ENCODE peak calls at places on chromosomes 13 and 19, in four cellular contexts. One of them, this sample, is unnamed.

GRCh38 chr13:33953203-33953602 is 135.3 kb downstream of the RFC3 start:
- DNase-seq in A172: peak
- DNase-seq in stimulated activated CD4-positive, alpha-beta T cell treated with anti-CD3 and anti-CD28 coated beads, Interleukin-1b, Interleukin-23, amount 100 ng/mL, for 48 hours: no peak
- DNase-seq in anterior cingulate cortex: no peak
- DNase-seq in this sample: no peak

GRCh38 chr19:43504426-43505185 is at the start of gene PHLDB3:
- DNase-seq in stimulated activated CD4-positive, alpha-beta T cell treated with anti-CD3 and anti-CD28 coated beads, Interleukin-1b, Interleukin-23, amount 100 ng/mL, for 48 hours: peak
- DNase-seq in anterior cingulate cortex: no peak
- DNase-seq in A172: peak
- DNase-seq in this sample: peak

GRCh38 chr13:32316030-32316344 is 679 bp downstream of the BRCA2 start:
- DNase-seq in A172: peak
- DNase-seq in stimulated activated CD4-positive, alpha-beta T cell treated with anti-CD3 and anti-CD28 coated beads, Interleukin-1b, Interleukin-23, amount 100 ng/mL, for 48 hours: no peak
- DNase-seq in anterior cingulate cortex: no peak
- DNase-seq in this sample: no peak

GRCh38 chr13:110676511-110677204 is 29.3 kb downstream of the CARS2 start:
- DNase-seq in anterior cingulate cortex: no peak
- DNase-seq in stimulated activated CD4-positive, alpha-beta T cell treated with anti-CD3 and anti-CD28 coated beads, Interleukin-1b, Interleukin-23, amount 100 ng/mL, for 48 hours: no peak
- DNase-seq in A172: no peak
- DNase-seq in this sample: peak

GRCh38 chr19:41218615-41219507 is at the start of gene AXL:
- DNase-seq in A172: peak
- DNase-seq in stimulated activated CD4-positive, alpha-beta T cell treated with anti-CD3 and anti-CD28 coated beads, Interleukin-1b, Interleukin-23, amount 100 ng/mL, for 48 hours: no peak
- DNase-seq in anterior cingulate cortex: peak
- DNase-seq in this sample: no peak

GRCh38 chr19:36577271-36577996 is 4.3 kb upstream of the ZNF529 start:
- DNase-seq in stimulated activated CD4-positive, alpha-beta T cell treated with anti-CD3 and anti-CD28 coated beads, Interleukin-1b, Interleukin-23, amount 100 ng/mL, for 48 hours: no peak
- DNase-seq in A172: no peak
- DNase-seq in anterior cingulate cortex: no peak
- DNase-seq in this sample: no peak

GRCh38 chr19:23409392-23410048 is 14.2 kb upstream of the ZNF91 start:
- DNase-seq in A172: no peak
- DNase-seq in anterior cingulate cortex: no peak
- DNase-seq in stimulated activated CD4-positive, alpha-beta T cell treated with anti-CD3 and anti-CD28 coated beads, Interleukin-1b, Interleukin-23, amount 100 ng/mL, for 48 hours: no peak
- DNase-seq in this sample: no peak

GRCh38 chr13:67416047-67416925 is 186.2 kb upstream of the PCDH9 start:
- DNase-seq in A172: peak
- DNase-seq in stimulated activated CD4-positive, alpha-beta T cell treated with anti-CD3 and anti-CD28 coated beads, Interleukin-1b, Interleukin-23, amount 100 ng/mL, for 48 hours: no peak
- DNase-seq in anterior cingulate cortex: no peak
- DNase-seq in this sample: no peak

GRCh38 chr19:13842294-13843103 is 34.4 kb upstream of the NANOS3 start:
- DNase-seq in stimulated activated CD4-positive, alpha-beta T cell treated with anti-CD3 and anti-CD28 coated beads, Interleukin-1b, Interleukin-23, amount 100 ng/mL, for 48 hours: peak
- DNase-seq in anterior cingulate cortex: peak
- DNase-seq in A172: peak
- DNase-seq in this sample: peak

GRCh38 chr19:33374406-33374703 is 846 bp downstream of the CEBPG start:
- DNase-seq in A172: no peak
- DNase-seq in anterior cingulate cortex: no peak
- DNase-seq in stimulated activated CD4-positive, alpha-beta T cell treated with anti-CD3 and anti-CD28 coated beads, Interleukin-1b, Interleukin-23, amount 100 ng/mL, for 48 hours: no peak
- DNase-seq in this sample: peak

GRCh38 chr13:102856603-102857002 is 10.8 kb downstream of the ERCC5 start:
- DNase-seq in stimulated activated CD4-positive, alpha-beta T cell treated with anti-CD3 and anti-CD28 coated beads, Interleukin-1b, Interleukin-23, amount 100 ng/mL, for 48 hours: no peak
- DNase-seq in anterior cingulate cortex: no peak
- DNase-seq in A172: peak
- DNase-seq in this sample: no peak

GRCh38 chr19:49672131-49672919 is 4.7 kb upstream of the PRMT1 start:
- DNase-seq in stimulated activated CD4-positive, alpha-beta T cell treated with anti-CD3 and anti-CD28 coated beads, Interleukin-1b, Interleukin-23, amount 100 ng/mL, for 48 hours: peak
- DNase-seq in A172: peak
- DNase-seq in anterior cingulate cortex: peak
- DNase-seq in this sample: peak

GRCh38 chr19:46546194-46546896 is 50.7 kb upstream of the PNMA8B start:
- DNase-seq in stimulated activated CD4-positive, alpha-beta T cell treated with anti-CD3 and anti-CD28 coated beads, Interleukin-1b, Interleukin-23, amount 100 ng/mL, for 48 hours: peak
- DNase-seq in anterior cingulate cortex: no peak
- DNase-seq in A172: peak
- DNase-seq in this sample: peak

GRCh38 chr13:98954313-98954712 is 23.6 kb downstream of the DOCK9 start:
- DNase-seq in stimulated activated CD4-positive, alpha-beta T cell treated with anti-CD3 and anti-CD28 coated beads, Interleukin-1b, Interleukin-23, amount 100 ng/mL, for 48 hours: no peak
- DNase-seq in A172: no peak
- DNase-seq in anterior cingulate cortex: no peak
- DNase-seq in this sample: no peak

GRCh38 chr13:99566125-99567083 is 65.1 kb downstream of the TM9SF2 start:
- DNase-seq in stimulated activated CD4-positive, alpha-beta T cell treated with anti-CD3 and anti-CD28 coated beads, Interleukin-1b, Interleukin-23, amount 100 ng/mL, for 48 hours: no peak
- DNase-seq in A172: no peak
- DNase-seq in anterior cingulate cortex: no peak
- DNase-seq in this sample: no peak

GRCh38 chr19:50266896-50267295 is 62.3 kb downstream of the KCNC3 start:
- DNase-seq in A172: no peak
- DNase-seq in stimulated activated CD4-positive, alpha-beta T cell treated with anti-CD3 and anti-CD28 coated beads, Interleukin-1b, Interleukin-23, amount 100 ng/mL, for 48 hours: peak
- DNase-seq in anterior cingulate cortex: no peak
- DNase-seq in this sample: peak

GRCh38 chr19:48255376-48256303 is at the start of gene CARD8:
- DNase-seq in stimulated activated CD4-positive, alpha-beta T cell treated with anti-CD3 and anti-CD28 coated beads, Interleukin-1b, Interleukin-23, amount 100 ng/mL, for 48 hours: peak
- DNase-seq in A172: peak
- DNase-seq in anterior cingulate cortex: peak
- DNase-seq in this sample: peak

GRCh38 chr13:31151837-31152236 is 9.9 kb downstream of the HSPH1 start:
- DNase-seq in anterior cingulate cortex: no peak
- DNase-seq in A172: no peak
- DNase-seq in stimulated activated CD4-positive, alpha-beta T cell treated with anti-CD3 and anti-CD28 coated beads, Interleukin-1b, Interleukin-23, amount 100 ng/mL, for 48 hours: no peak
- DNase-seq in this sample: no peak

GRCh38 chr13:59144700-59145099 is 1019.0 kb downstream of the DIAPH3 start:
- DNase-seq in stimulated activated CD4-positive, alpha-beta T cell treated with anti-CD3 and anti-CD28 coated beads, Interleukin-1b, Interleukin-23, amount 100 ng/mL, for 48 hours: no peak
- DNase-seq in anterior cingulate cortex: no peak
- DNase-seq in A172: no peak
- DNase-seq in this sample: no peak

GRCh38 chr19:32581704-32582164 is 744 bp downstream of the PDCD5 start:
- DNase-seq in A172: peak
- DNase-seq in anterior cingulate cortex: no peak
- DNase-seq in stimulated activated CD4-positive, alpha-beta T cell treated with anti-CD3 and anti-CD28 coated beads, Interleukin-1b, Interleukin-23, amount 100 ng/mL, for 48 hours: no peak
- DNase-seq in this sample: no peak

GRCh38 chr19:17488593-17489391 is 18.5 kb downstream of the SLC27A1 start:
- DNase-seq in anterior cingulate cortex: no peak
- DNase-seq in stimulated activated CD4-positive, alpha-beta T cell treated with anti-CD3 and anti-CD28 coated beads, Interleukin-1b, Interleukin-23, amount 100 ng/mL, for 48 hours: peak
- DNase-seq in A172: peak
- DNase-seq in this sample: peak

GRCh38 chr13:21965095-21965494 is 294.2 kb downstream of the FGF9 start:
- DNase-seq in anterior cingulate cortex: no peak
- DNase-seq in A172: no peak
- DNase-seq in stimulated activated CD4-positive, alpha-beta T cell treated with anti-CD3 and anti-CD28 coated beads, Interleukin-1b, Interleukin-23, amount 100 ng/mL, for 48 hours: no peak
- DNase-seq in this sample: no peak

GRCh38 chr13:48412881-48413351 is at the start of gene LPAR6:
- DNase-seq in anterior cingulate cortex: no peak
- DNase-seq in A172: peak
- DNase-seq in stimulated activated CD4-positive, alpha-beta T cell treated with anti-CD3 and anti-CD28 coated beads, Interleukin-1b, Interleukin-23, amount 100 ng/mL, for 48 hours: no peak
- DNase-seq in this sample: peak

GRCh38 chr19:2733930-2734588 is 5.8 kb downstream of the SLC39A3 start:
- DNase-seq in anterior cingulate cortex: no peak
- DNase-seq in A172: no peak
- DNase-seq in stimulated activated CD4-positive, alpha-beta T cell treated with anti-CD3 and anti-CD28 coated beads, Interleukin-1b, Interleukin-23, amount 100 ng/mL, for 48 hours: no peak
- DNase-seq in this sample: no peak

GRCh38 chr19:46609511-46610412 is 8.6 kb downstream of the CALM3 start:
- DNase-seq in anterior cingulate cortex: no peak
- DNase-seq in stimulated activated CD4-positive, alpha-beta T cell treated with anti-CD3 and anti-CD28 coated beads, Interleukin-1b, Interleukin-23, amount 100 ng/mL, for 48 hours: no peak
- DNase-seq in A172: no peak
- DNase-seq in this sample: no peak

GRCh38 chr13:114229486-114229885 is 5.2 kb upstream of the CDC16 start:
- DNase-seq in anterior cingulate cortex: no peak
- DNase-seq in stimulated activated CD4-positive, alpha-beta T cell treated with anti-CD3 and anti-CD28 coated beads, Interleukin-1b, Interleukin-23, amount 100 ng/mL, for 48 hours: no peak
- DNase-seq in A172: no peak
- DNase-seq in this sample: no peak

GRCh38 chr13:80716610-80717081 is 375.7 kb upstream of the SPRY2 start:
- DNase-seq in anterior cingulate cortex: no peak
- DNase-seq in A172: no peak
- DNase-seq in stimulated activated CD4-positive, alpha-beta T cell treated with anti-CD3 and anti-CD28 coated beads, Interleukin-1b, Interleukin-23, amount 100 ng/mL, for 48 hours: no peak
- DNase-seq in this sample: no peak

GRCh38 chr19:10420444-10421239 is at the start of gene PDE4A:
- DNase-seq in anterior cingulate cortex: no peak
- DNase-seq in stimulated activated CD4-positive, alpha-beta T cell treated with anti-CD3 and anti-CD28 coated beads, Interleukin-1b, Interleukin-23, amount 100 ng/mL, for 48 hours: peak
- DNase-seq in A172: peak
- DNase-seq in this sample: peak

GRCh38 chr13:88744289-88744688 is 1073.1 kb downstream of the SLITRK5 start:
- DNase-seq in anterior cingulate cortex: no peak
- DNase-seq in stimulated activated CD4-positive, alpha-beta T cell treated with anti-CD3 and anti-CD28 coated beads, Interleukin-1b, Interleukin-23, amount 100 ng/mL, for 48 hours: no peak
- DNase-seq in A172: no peak
- DNase-seq in this sample: no peak

GRCh38 chr13:68813397-68813796 is 1294.2 kb upstream of the ATXN8OS start:
- DNase-seq in stimulated activated CD4-positive, alpha-beta T cell treated with anti-CD3 and anti-CD28 coated beads, Interleukin-1b, Interleukin-23, amount 100 ng/mL, for 48 hours: no peak
- DNase-seq in anterior cingulate cortex: no peak
- DNase-seq in A172: no peak
- DNase-seq in this sample: no peak

GRCh38 chr13:60112771-60113170 is 51.0 kb downstream of the DIAPH3 start:
- DNase-seq in anterior cingulate cortex: no peak
- DNase-seq in stimulated activated CD4-positive, alpha-beta T cell treated with anti-CD3 and anti-CD28 coated beads, Interleukin-1b, Interleukin-23, amount 100 ng/mL, for 48 hours: no peak
- DNase-seq in A172: no peak
- DNase-seq in this sample: no peak

This sample was measured in activated CD4-positive, alpha-beta memory T cell treated with anti-CD3 and anti-CD28 coated beads for 36 hours.